ENCODE peak calls at places on chromosome 5, in six cellular contexts. F, E, O, H, V and B are unnamed samples.

GRCh38 chr5:39102684-39103155 is 28.5 kb upstream of the RICTOR start:
- DNase-seq in F (no peak), E (no peak), O (peak; percentile 68), H (no peak), V (peak; percentile 57), B (no peak)

GRCh38 chr5:68780299-68780960 is 313.4 kb upstream of the SLC30A5 start:
- DNase-seq in F (no peak), E (no peak), O (no peak), H (no peak), V (no peak), B (no peak)

GRCh38 chr5:115372121-115372520 is 75.7 kb upstream of the CCDC112 start:
- DNase-seq in F (no peak), E (no peak), O (peak; percentile 61), H (no peak), V (no peak), B (no peak)

GRCh38 chr5:89595065-89595464 is 712.1 kb upstream of the MEF2C start:
- DNase-seq in F (no peak), E (no peak), O (no peak), H (no peak), V (no peak), B (no peak)

GRCh38 chr5:4880304-4880741 is 259.8 kb upstream of the ADAMTS16 start:
- DNase-seq in F (no peak), E (no peak), O (no peak), H (no peak), V (no peak), B (peak; percentile 48)

GRCh38 chr5:96919754-96920197 is 16.1 kb upstream of the LNPEP start:
- DNase-seq in F (no peak), E (no peak), O (no peak), H (no peak), V (no peak), B (no peak)

GRCh38 chr5:65539827-65540226 is 23.1 kb downstream of the CENPK start:
- DNase-seq in F (peak; percentile 55), E (no peak), O (peak; percentile 5), H (no peak), V (no peak), B (no peak)

GRCh38 chr5:83000448-83000847 is 76.7 kb downstream of the TMEM167A start:
- DNase-seq in F (peak; percentile 52), E (no peak), O (no peak), H (no peak), V (no peak), B (no peak)

GRCh38 chr5:74054139-74054538 is 428.1 kb downstream of the ARHGEF28 start:
- DNase-seq in F (peak; percentile 24), E (no peak), O (no peak), H (no peak), V (no peak), B (no peak)

GRCh38 chr5:91311697-91312501 is 71.2 kb downstream of the ARRDC3 start:
- DNase-seq in F (peak; percentile 71), E (peak; percentile 68), O (peak; percentile 99), H (peak; percentile 93), V (peak; percentile 98), B (no peak)

GRCh38 chr5:150815010-150815409 is 31.3 kb upstream of the IRGM start:
- DNase-seq in F (no peak), E (no peak), O (no peak), H (no peak), V (no peak), B (no peak)

GRCh38 chr5:150804388-150804787 is 25.8 kb downstream of the SMIM3 start:
- DNase-seq in F (no peak), E (no peak), O (no peak), H (no peak), V (no peak), B (no peak)

DNA sequence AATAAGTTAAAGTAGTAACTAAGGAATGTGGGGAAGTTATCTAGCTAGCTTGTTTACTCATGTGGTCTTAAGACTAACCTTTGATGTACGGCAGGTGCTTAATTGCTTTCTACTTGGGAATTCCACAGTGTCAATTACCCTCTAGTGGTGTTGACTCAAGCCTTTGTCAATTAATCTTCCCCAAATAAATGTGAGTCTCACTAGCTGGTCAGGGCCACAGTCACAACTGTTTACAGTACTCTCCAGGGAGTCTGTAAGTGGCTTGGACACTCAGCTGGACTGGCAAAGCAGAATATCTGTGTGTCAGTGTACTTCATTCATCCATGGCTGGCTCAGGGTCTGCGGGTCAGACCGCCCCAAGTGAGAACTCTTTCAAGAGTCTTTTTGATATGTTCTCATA is 30.8 kb downstream of the SMIM3 start:
- DNase-seq in F (no peak), E (no peak), O (no peak), H (no peak), V (no peak), B (no peak)
- H3K4me3 ChIP-seq in F (no peak overlapping the region), E (no peak overlapping the region), O (no peak overlapping the region), H (no peak overlapping the region), V (no peak overlapping the region), B (no peak overlapping the region)

DNA sequence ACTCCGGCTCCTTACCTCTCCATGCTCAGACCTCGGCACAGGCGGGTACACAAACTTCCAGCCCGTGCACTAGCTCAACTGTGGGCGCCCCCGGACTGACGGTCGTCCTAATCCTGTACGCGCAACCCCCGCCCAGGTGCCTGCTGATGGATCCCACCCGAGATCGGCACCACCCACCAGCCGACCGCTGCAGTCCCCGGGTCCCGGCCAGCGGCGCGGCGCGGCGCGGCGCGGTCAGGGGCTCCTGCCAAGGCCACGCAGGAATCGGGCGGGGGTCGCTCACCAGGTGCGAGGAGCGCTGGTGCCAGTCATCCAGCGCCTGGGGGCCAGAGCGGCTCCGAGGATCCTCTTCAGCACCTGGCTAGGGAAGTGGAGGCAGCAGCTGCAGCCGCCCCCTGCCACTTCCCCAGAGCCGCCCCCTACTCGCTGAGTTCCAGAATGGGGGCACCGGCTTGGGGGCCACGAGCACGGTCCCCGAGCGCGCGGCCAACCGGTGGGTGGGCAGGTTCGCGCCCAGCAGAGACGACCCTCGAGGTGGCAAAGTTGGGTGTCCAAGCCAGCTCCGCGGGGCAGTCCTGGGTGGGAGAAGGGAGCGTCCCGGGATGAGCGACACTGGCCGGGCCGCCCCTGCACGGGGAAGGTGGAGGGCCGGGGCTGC is 445 bp downstream of the SEMA5A start:
- DNase-seq in F (peak; percentile 51), E (peak; percentile 33), O (peak; percentile 27), H (no peak), V (no peak), B (peak; percentile 70)
- H3K4me3 ChIP-seq in F (peak overlapping the region; percentile 82), E (peak overlapping the region; percentile 91), O (peak overlapping the region; percentile 89), H (no peak overlapping the region), V (peak overlapping the region; percentile 80), B (peak overlapping the region; percentile 86)

DNA sequence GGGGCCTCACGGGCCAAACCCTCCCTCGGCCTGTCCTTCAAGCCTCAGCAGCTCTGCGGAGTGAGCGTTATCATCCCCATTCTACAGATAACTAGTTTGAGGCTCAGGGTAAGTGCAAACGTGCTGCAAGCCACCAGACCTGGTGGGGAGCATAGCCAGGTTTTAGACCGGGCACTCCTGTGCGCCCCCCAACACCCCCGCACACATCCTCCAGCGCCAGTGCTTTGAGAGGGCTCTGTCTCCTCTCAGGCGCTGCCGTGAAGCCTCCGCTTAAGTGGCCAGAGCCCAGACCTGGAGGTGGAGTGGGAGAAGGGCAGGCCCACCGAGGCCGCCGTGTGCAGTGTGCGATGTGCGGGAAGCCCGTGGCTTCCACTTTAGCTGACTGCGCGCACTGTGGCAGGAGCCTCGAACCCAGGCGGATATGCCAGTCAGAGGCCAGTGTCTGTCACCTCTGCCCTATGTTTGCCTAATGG is 1.6 kb upstream of the MGAT1 start:
- DNase-seq in F (no peak), E (no peak), O (no peak), H (peak; percentile 47), V (no peak), B (no peak)
- H3K4me3 ChIP-seq in F (no peak overlapping the region), E (peak overlapping the region; percentile 91), O (no peak overlapping the region), H (peak overlapping the region; percentile 79), V (no peak overlapping the region), B (no peak overlapping the region)

GRCh38 chr5:154223320-154223719 is 32.8 kb downstream of the GALNT10 start:
- DNase-seq in F (no peak), E (no peak), O (no peak), H (no peak), V (no peak), B (no peak)

GRCh38 chr5:154227090-154227489 is 36.6 kb downstream of the GALNT10 start:
- DNase-seq in F (no peak), E (no peak), O (no peak), H (no peak), V (no peak), B (no peak)

GRCh38 chr5:154230526-154230925 is 40.0 kb downstream of the GALNT10 start:
- DNase-seq in F (no peak), E (no peak), O (no peak), H (no peak), V (no peak), B (no peak)

GRCh38 chr5:154228696-154229095 is 38.2 kb downstream of the GALNT10 start:
- DNase-seq in F (no peak), E (no peak), O (no peak), H (peak; percentile 25), V (no peak), B (no peak)
- H3K4me3 ChIP-seq in F (no peak overlapping the region), E (no peak overlapping the region), O (no peak overlapping the region), H (no peak overlapping the region), V (no peak overlapping the region), B (no peak overlapping the region)

DNA sequence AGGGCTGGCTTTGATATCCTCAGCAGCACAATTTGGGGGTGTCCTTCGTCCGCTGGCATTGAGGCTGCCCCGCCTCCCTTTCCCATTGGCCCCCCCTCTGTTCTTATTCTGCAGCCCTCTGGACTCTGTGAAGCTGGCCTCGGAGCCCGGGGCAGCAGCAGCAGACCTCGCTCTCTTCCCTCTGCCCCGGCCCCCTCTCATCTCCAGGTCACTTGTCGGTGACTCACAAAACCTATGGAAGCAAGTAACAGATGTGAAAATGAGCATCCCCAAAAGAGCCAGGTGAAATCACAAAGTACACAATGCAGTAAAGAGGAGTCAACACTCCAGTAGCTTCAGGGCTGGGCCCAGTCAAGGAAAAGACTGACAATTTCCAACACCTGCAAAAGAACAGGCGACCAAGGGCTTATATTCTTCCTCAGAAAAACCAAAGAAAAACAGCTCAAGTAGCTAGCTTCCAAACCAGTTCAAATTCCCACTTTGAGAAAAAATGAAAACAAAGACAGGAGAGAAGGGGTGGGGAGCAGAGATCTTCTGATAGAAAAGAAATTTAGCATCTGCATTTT is 97.5 kb downstream of the ZNF608 start:
- DNase-seq in F (no peak), E (no peak), O (no peak), H (no peak), V (no peak), B (no peak)
- H3K4me3 ChIP-seq in F (no peak overlapping the region), E (no peak overlapping the region), O (no peak overlapping the region), H (peak overlapping the region; percentile 0), V (no peak overlapping the region), B (no peak overlapping the region)

DNA sequence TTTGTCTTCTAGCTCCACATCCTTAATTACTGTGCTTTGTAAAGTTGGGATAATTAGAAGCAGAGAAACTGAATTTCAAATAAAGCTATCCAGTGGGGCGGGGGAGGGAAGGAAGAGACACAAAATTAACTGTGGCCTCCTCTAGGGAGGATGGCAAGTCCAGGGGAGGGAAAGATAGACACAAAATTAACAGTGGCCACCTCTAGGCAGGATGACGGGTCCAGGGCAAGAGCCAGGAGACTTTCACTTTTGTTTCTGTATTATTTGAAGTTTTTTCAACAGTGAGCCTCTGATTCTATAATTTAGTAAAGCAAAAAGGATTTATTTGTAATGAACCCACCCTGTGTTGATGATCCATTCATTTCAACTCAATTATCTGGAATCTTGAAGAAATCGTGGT is 335.9 kb downstream of the MSX2 start:
- DNase-seq in F (no peak), E (no peak), O (no peak), H (peak; percentile 9), V (no peak), B (peak; percentile 17)
- H3K4me3 ChIP-seq in F (no peak overlapping the region), E (no peak overlapping the region), O (no peak overlapping the region), H (no peak overlapping the region), V (no peak overlapping the region), B (no peak overlapping the region)

GRCh38 chr5:176596689-176597416 is 13.1 kb downstream of the GPRIN1 start:
- DNase-seq in F (peak; percentile 52), E (peak; percentile 42), O (peak; percentile 68), H (peak; percentile 77), V (no peak), B (peak; percentile 91)
- H3K4me3 ChIP-seq in F (no peak overlapping the region), E (peak overlapping the region; percentile 49), O (no peak overlapping the region), H (no peak overlapping the region), V (peak overlapping the region; percentile 27), B (no peak overlapping the region)

GRCh38 chr5:154258531-154259217 is 68.1 kb downstream of the GALNT10 start:
- DNase-seq in F (no peak), E (no peak), O (no peak), H (no peak), V (no peak), B (no peak)
- H3K4me3 ChIP-seq in F (no peak overlapping the region), E (no peak overlapping the region), O (no peak overlapping the region), H (no peak overlapping the region), V (no peak overlapping the region), B (no peak overlapping the region)